ENCODE peak calls at places on chromosomes 6 and 20, in four cellular contexts. One of them, this sample, is unnamed.

GRCh38 chr6:138546733-138547185 is 47.5 kb upstream of the NHSL1 start:
- ATAC-seq in body of pancreas: no peak
- ATAC-seq in lower lobe of right lung: peak; percentile 17
- ATAC-seq in heart right ventricle: peak; percentile 54
- ATAC-seq in this sample: no peak

GRCh38 chr6:159842035-159842434 is 42.0 kb downstream of the PNLDC1 start:
- ATAC-seq in body of pancreas: no peak
- ATAC-seq in lower lobe of right lung: no peak
- ATAC-seq in heart right ventricle: no peak
- ATAC-seq in this sample: no peak

GRCh38 chr20:841568-842546 is 8.3 kb downstream of the FAM110A start:
- ATAC-seq in body of pancreas: peak; percentile 43
- ATAC-seq in lower lobe of right lung: peak; percentile 66
- ATAC-seq in heart right ventricle: no peak
- ATAC-seq in this sample: no peak

GRCh38 chr6:8174571-8174970 is 72.2 kb upstream of the EEF1E1 start:
- ATAC-seq in body of pancreas: no peak
- ATAC-seq in lower lobe of right lung: no peak
- ATAC-seq in heart right ventricle: no peak
- ATAC-seq in this sample: no peak

GRCh38 chr6:32895006-32895345 is 41.0 kb downstream of the PSMB9 start:
- ATAC-seq in body of pancreas: peak; percentile 5
- ATAC-seq in lower lobe of right lung: peak; percentile 34
- ATAC-seq in heart right ventricle: peak; percentile 20
- ATAC-seq in this sample: peak; percentile 27

GRCh38 chr6:111342913-111343312 is 140.1 kb downstream of the REV3L start:
- ATAC-seq in body of pancreas: no peak
- ATAC-seq in lower lobe of right lung: no peak
- ATAC-seq in heart right ventricle: no peak
- ATAC-seq in this sample: no peak

GRCh38 chr6:160667854-160668481 is 3.9 kb upstream of the LPA start:
- ATAC-seq in body of pancreas: peak; percentile 68
- ATAC-seq in lower lobe of right lung: peak; percentile 70
- ATAC-seq in heart right ventricle: no peak
- ATAC-seq in this sample: no peak

GRCh38 chr6:14077193-14077853 is 40.2 kb upstream of the CD83 start:
- ATAC-seq in body of pancreas: no peak
- ATAC-seq in lower lobe of right lung: no peak
- ATAC-seq in heart right ventricle: no peak
- ATAC-seq in this sample: no peak

GRCh38 chr6:169342655-169343054 is 89.0 kb upstream of the THBS2 start:
- ATAC-seq in body of pancreas: no peak
- ATAC-seq in lower lobe of right lung: no peak
- ATAC-seq in heart right ventricle: no peak
- ATAC-seq in this sample: no peak

GRCh38 chr6:138569554-138569953 is 70.3 kb upstream of the NHSL1 start:
- ATAC-seq in body of pancreas: no peak
- ATAC-seq in lower lobe of right lung: no peak
- ATAC-seq in heart right ventricle: no peak
- ATAC-seq in this sample: no peak

GRCh38 chr20:12287575-12287974 is 369.9 kb downstream of the BTBD3 start:
- ATAC-seq in body of pancreas: peak; percentile 47
- ATAC-seq in lower lobe of right lung: no peak
- ATAC-seq in heart right ventricle: no peak
- ATAC-seq in this sample: no peak

GRCh38 chr20:4775322-4776078 is 53.8 kb downstream of the PRND start:
- ATAC-seq in body of pancreas: no peak
- ATAC-seq in lower lobe of right lung: peak; percentile 69
- ATAC-seq in heart right ventricle: no peak
- ATAC-seq in this sample: no peak

GRCh38 chr6:4983322-4983721 is 20.5 kb downstream of the RPP40 start:
- ATAC-seq in body of pancreas: no peak
- ATAC-seq in lower lobe of right lung: no peak
- ATAC-seq in heart right ventricle: no peak
- ATAC-seq in this sample: no peak

GRCh38 chr6:4987427-4987826 is 16.4 kb downstream of the RPP40 start:
- ATAC-seq in body of pancreas: no peak
- ATAC-seq in lower lobe of right lung: peak; percentile 21
- ATAC-seq in heart right ventricle: no peak
- ATAC-seq in this sample: no peak

GRCh38 chr6:4986999-4987398 is 16.8 kb downstream of the RPP40 start:
- ATAC-seq in body of pancreas: no peak
- ATAC-seq in lower lobe of right lung: no peak
- ATAC-seq in heart right ventricle: no peak
- ATAC-seq in this sample: no peak
- TF ChIP-seq CTCF in body of pancreas: no peak
- TF ChIP-seq CTCF in lower lobe of right lung: no peak
- TF ChIP-seq CTCF in heart right ventricle: no peak
- TF ChIP-seq CTCF in this sample: no peak

GRCh38 chr6:129432738-129433137 is 277.2 kb downstream of the ARHGAP18 start:
- ATAC-seq in body of pancreas: no peak
- ATAC-seq in lower lobe of right lung: no peak
- ATAC-seq in heart right ventricle: no peak
- ATAC-seq in this sample: no peak
- TF ChIP-seq CTCF in body of pancreas: no peak
- TF ChIP-seq CTCF in lower lobe of right lung: no peak
- TF ChIP-seq CTCF in heart right ventricle: no peak
- TF ChIP-seq CTCF in this sample: no peak

GRCh38 chr6:51753635-51754034 is 333.8 kb downstream of the PKHD1 start:
- ATAC-seq in body of pancreas: no peak
- ATAC-seq in lower lobe of right lung: peak; percentile 58
- ATAC-seq in heart right ventricle: no peak
- ATAC-seq in this sample: no peak
- TF ChIP-seq CTCF in body of pancreas: peak; percentile 16
- TF ChIP-seq CTCF in lower lobe of right lung: peak; percentile 38
- TF ChIP-seq CTCF in heart right ventricle: peak; percentile 53
- TF ChIP-seq CTCF in this sample: no peak

GRCh38 chr6:54847799-54848597 is 1.4 kb downstream of the FAM83B start:
- ATAC-seq in body of pancreas: no peak
- ATAC-seq in lower lobe of right lung: no peak
- ATAC-seq in heart right ventricle: no peak
- ATAC-seq in this sample: no peak
- TF ChIP-seq CTCF in body of pancreas: no peak
- TF ChIP-seq CTCF in lower lobe of right lung: no peak
- TF ChIP-seq CTCF in heart right ventricle: no peak
- TF ChIP-seq CTCF in this sample: no peak

GRCh38 chr6:85887467-85887866 is 244.8 kb upstream of the SYNCRIP start:
- ATAC-seq in body of pancreas: no peak
- ATAC-seq in lower lobe of right lung: no peak
- ATAC-seq in heart right ventricle: no peak
- ATAC-seq in this sample: no peak
- TF ChIP-seq CTCF in body of pancreas: no peak
- TF ChIP-seq CTCF in lower lobe of right lung: no peak
- TF ChIP-seq CTCF in heart right ventricle: no peak
- TF ChIP-seq CTCF in this sample: no peak

GRCh38 chr20:23399568-23400241 is 21.6 kb downstream of the NAPB start:
- ATAC-seq in body of pancreas: no peak
- ATAC-seq in lower lobe of right lung: peak; percentile 88
- ATAC-seq in heart right ventricle: no peak
- ATAC-seq in this sample: no peak
- TF ChIP-seq CTCF in body of pancreas: no peak
- TF ChIP-seq CTCF in lower lobe of right lung: peak; percentile 8
- TF ChIP-seq CTCF in heart right ventricle: no peak
- TF ChIP-seq CTCF in this sample: no peak

This sample was measured in gastroesophageal sphincter.